ENCODE peak calls at places on chromosomes 13 and 19, in eight cellular contexts. Q is CD8-positive, alpha-beta T cell; L is ovary; I is stomach; J is AG04450; M is SJCRH30; T is lower lobe of right lung; C is psoas muscle. G is an unnamed sample. For H3K27me3, the result is how much of the 10 kb centered on the place peaks cover.

GRCh38 chr19:28217064-28217463 is 995.9 kb downstream of the UQCRFS1 start:
- DNase-seq in Q (no peak), L (no peak), I (no peak), J (no peak), M (no peak), T (no peak), C (no peak), G (no peak)

GRCh38 chr13:53800011-53800410 is 771.4 kb downstream of the OLFM4 start:
- DNase-seq in Q (no peak), L (no peak), I (no peak), J (no peak), M (no peak), T (no peak), C (no peak), G (no peak)

GRCh38 chr19:24065865-24066604 is 21.0 kb upstream of the ZNF254 start:
- DNase-seq in Q (no peak), L (no peak), I (no peak), J (no peak), M (no peak), T (no peak), C (no peak), G (no peak)

GRCh38 chr13:80359459-80360297 is 18.8 kb upstream of the SPRY2 start:
- DNase-seq in Q (no peak), L (no peak), I (no peak), J (no peak), M (peak), T (no peak), C (no peak), G (no peak)

GRCh38 chr13:67259208-67259607 is 29.1 kb upstream of the PCDH9 start:
- DNase-seq in Q (no peak), L (no peak), I (no peak), J (no peak), M (no peak), T (no peak), C (no peak), G (no peak)

GRCh38 chr13:113553541-113554332 is 30.8 kb upstream of the TFDP1 start:
- DNase-seq in Q (no peak), L (no peak), I (peak), J (no peak), M (no peak), T (peak), C (no peak), G (peak)

GRCh38 chr19:5343848-5344247 is 3.2 kb upstream of the PTPRS start:
- DNase-seq in Q (no peak), L (no peak), I (no peak), J (peak), M (no peak), T (no peak), C (no peak), G (no peak)

GRCh38 chr19:40739871-40740703 is 10.2 kb downstream of the ACTMAP start:
- DNase-seq in Q (no peak), L (no peak), I (no peak), J (no peak), M (no peak), T (no peak), C (no peak), G (no peak)

GRCh38 chr19:4037301-4037949 is 29.3 kb downstream of the ZBTB7A start:
- DNase-seq in Q (no peak), L (no peak), I (no peak), J (no peak), M (no peak), T (no peak), C (no peak), G (no peak)

GRCh38 chr19:4035018-4035566 is 27.6 kb downstream of the PIAS4 start:
- DNase-seq in Q (no peak), L (no peak), I (no peak), J (no peak), M (no peak), T (no peak), C (no peak), G (no peak)

GRCh38 chr19:4034048-4035017 is 26.8 kb downstream of the PIAS4 start:
- DNase-seq in Q (no peak), L (no peak), I (no peak), J (no peak), M (no peak), T (no peak), C (no peak), G (no peak)

GRCh38 chr19:4036576-4037300 is 29.2 kb downstream of the PIAS4 start:
- DNase-seq in Q (no peak), L (no peak), I (no peak), J (no peak), M (no peak), T (no peak), C (no peak), G (no peak)

DNA sequence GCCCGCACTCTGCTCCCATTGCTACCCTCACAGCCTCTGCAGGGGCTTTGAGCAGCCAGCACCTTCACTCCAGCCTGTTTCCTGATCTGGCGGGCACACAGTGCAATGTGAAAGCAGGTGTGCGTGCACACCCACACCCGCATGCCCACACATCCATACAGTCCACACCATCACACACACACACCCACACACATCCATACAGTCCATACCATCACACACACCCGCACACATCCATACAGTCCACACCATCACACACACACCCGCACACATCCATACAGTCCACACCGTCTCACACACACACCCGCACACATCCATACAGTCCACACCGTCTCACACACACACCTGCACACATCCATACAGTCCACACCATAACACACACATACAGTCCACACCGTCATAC is 28.0 kb downstream of the PIAS4 start:
- DNase-seq in Q (no peak), L (no peak), I (no peak), J (no peak), M (no peak), T (no peak), C (no peak), G (no peak)
- H3K27ac ChIP-seq in Q (no peak), L (no peak), I (no peak), J (no peak), M (no peak), T (no peak), C (no peak), G (no peak)

GRCh38 chr19:1466018-1466460 is 13.0 kb downstream of the C19orf25 start:
- DNase-seq in Q (no peak), L (no peak), I (no peak), J (no peak), M (no peak), T (no peak), C (no peak), G (no peak)
- H3K27me3 ChIP-seq in Q (under half), L (under half), I (under half), J (under half), M (under half), T (half or more), C (under half), G (under half)

GRCh38 chr19:35720648-35721047 is 2.8 kb downstream of the KMT2B start:
- DNase-seq in Q (no peak), L (peak), I (no peak), J (no peak), M (no peak), T (no peak), C (no peak), G (no peak)

GRCh38 chr19:35721374-35721773 is 3.6 kb downstream of the KMT2B start:
- DNase-seq in Q (no peak), L (no peak), I (no peak), J (no peak), M (no peak), T (no peak), C (no peak), G (no peak)

GRCh38 chr19:35718345-35719041 is 690 bp downstream of the KMT2B start:
- DNase-seq in Q (peak), L (peak), I (peak), J (no peak), M (peak), T (peak), C (peak), G (peak)

GRCh38 chr19:35719402-35720162 is 1.8 kb downstream of the KMT2B start:
- DNase-seq in Q (no peak), L (no peak), I (no peak), J (no peak), M (no peak), T (no peak), C (no peak), G (no peak)

GRCh38 chr19:35720163-35720524 is 2.3 kb downstream of the KMT2B start:
- DNase-seq in Q (no peak), L (peak), I (no peak), J (no peak), M (no peak), T (no peak), C (no peak), G (no peak)
- H3K27ac ChIP-seq in Q (no peak), L (no peak), I (no peak), J (no peak), M (no peak), T (no peak), C (no peak), G (no peak)

DNA sequence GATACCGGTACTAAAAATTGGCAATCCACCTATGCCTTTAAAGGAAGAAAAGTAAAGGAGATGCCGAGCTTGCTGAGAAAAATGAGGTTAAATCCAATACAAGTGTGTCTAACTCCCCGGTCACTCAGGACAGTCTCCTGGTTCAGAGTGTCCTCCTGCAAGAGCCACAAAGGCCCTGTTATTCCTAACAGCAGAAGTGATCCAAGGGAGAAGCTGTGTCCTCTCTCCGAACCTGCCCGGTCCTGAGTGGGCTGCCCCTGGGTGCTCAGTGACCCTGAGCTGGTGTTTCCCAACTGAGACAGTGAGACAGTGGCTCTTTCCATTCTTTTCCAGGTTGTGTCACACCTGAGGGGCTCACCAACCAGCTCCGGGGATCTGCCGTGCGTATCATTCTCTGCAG is 4.8 kb downstream of the GJB6 start:
- DNase-seq in Q (no peak), L (no peak), I (no peak), J (no peak), M (no peak), T (no peak), C (no peak), G (no peak)
- H3K27me3 ChIP-seq in Q (under half), L (under half), I (under half), J (half or more), M (under half), T (under half), C (under half), G (under half)

GRCh38 chr19:18273566-18274302 is 518 bp downstream of the IQCN start:
- DNase-seq in Q (no peak), L (no peak), I (no peak), J (no peak), M (no peak), T (no peak), C (no peak), G (no peak)
- H3K27ac ChIP-seq in Q (no peak), L (no peak), I (no peak), J (no peak), M (no peak), T (no peak), C (no peak), G (peak)

GRCh38 chr19:29577662-29577963 is 28.5 kb upstream of the POP4 start:
- DNase-seq in Q (no peak), L (no peak), I (no peak), J (no peak), M (no peak), T (no peak), C (no peak), G (no peak)

GRCh38 chr19:29578349-29578748 is 27.7 kb upstream of the POP4 start:
- DNase-seq in Q (no peak), L (no peak), I (no peak), J (no peak), M (no peak), T (no peak), C (no peak), G (no peak)

GRCh38 chr19:29576761-29577661 is 29.1 kb upstream of the POP4 start:
- DNase-seq in Q (no peak), L (no peak), I (no peak), J (no peak), M (no peak), T (no peak), C (no peak), G (no peak)

GRCh38 chr19:29574518-29574917 is 31.6 kb upstream of the POP4 start:
- DNase-seq in Q (no peak), L (no peak), I (no peak), J (no peak), M (no peak), T (no peak), C (no peak), G (no peak)

DNA sequence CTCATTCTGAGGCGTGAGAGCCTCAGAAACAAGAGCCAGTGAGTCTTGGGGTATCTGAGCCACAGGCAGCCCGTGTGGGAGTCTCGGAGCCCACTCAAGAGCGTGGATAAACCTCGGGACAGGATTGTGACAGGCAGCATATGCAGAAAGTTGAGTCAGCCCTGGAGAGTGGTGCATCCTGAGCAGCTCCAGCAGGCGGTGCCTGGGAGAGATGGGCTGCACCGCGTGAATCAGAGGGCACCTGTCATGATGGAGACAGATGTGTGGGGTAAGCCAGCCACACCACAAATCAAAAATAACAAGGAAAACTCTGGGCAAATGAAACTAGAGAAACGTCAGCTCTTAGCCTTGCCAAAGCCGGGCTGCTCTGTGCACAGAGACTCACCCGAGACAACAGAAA is 30.0 kb upstream of the POP4 start:
- DNase-seq in Q (no peak), L (no peak), I (no peak), J (no peak), M (peak), T (no peak), C (no peak), G (no peak)
- H3K27me3 ChIP-seq in Q (under half), L (under half), I (under half), J (under half), M (under half), T (under half), C (under half), G (under half)